ENCODE peak calls at places on chromosomes 3 and 15, in four cellular contexts. E is upper lobe of right lung, J is psoas muscle, G is spleen. Y is an unnamed sample.

GRCh38 chr3:33889394-33890039 is 91.1 kb downstream of the PDCD6IP start:
- DNase-seq in E (no peak), J (no peak), G (no peak), Y (no peak)

GRCh38 chr15:25894371-25894902 is 31.3 kb upstream of the ATP10A start:
- DNase-seq in E (no peak), J (no peak), G (no peak), Y (no peak)

GRCh38 chr15:49855917-49856637 is 235.2 kb downstream of the DTWD1 start:
- DNase-seq in E (no peak), J (no peak), G (no peak), Y (no peak)

GRCh38 chr3:150599611-150600297 is 3.4 kb upstream of the SELENOT start:
- DNase-seq in E (no peak), J (no peak), G (no peak), Y (no peak)

GRCh38 chr3:76352069-76352847 is 566.9 kb upstream of the ZNF717 start:
- DNase-seq in E (no peak), J (no peak), G (no peak), Y (no peak)

GRCh38 chr3:32423956-32424558 is 32.4 kb downstream of the CMTM7 start:
- DNase-seq in E (no peak), J (no peak), G (peak; percentile 82), Y (peak; percentile 61)

GRCh38 chr3:111667621-111668239 is 72.6 kb upstream of the ZBED2 start:
- DNase-seq in E (no peak), J (no peak), G (peak; percentile 90), Y (peak; percentile 88)

GRCh38 chr15:59292393-59292792 is 80.3 kb downstream of the MYO1E start:
- DNase-seq in E (no peak), J (no peak), G (no peak), Y (no peak)

GRCh38 chr3:196198771-196199753 is 12.1 kb downstream of the ZDHHC19 start:
- DNase-seq in E (no peak), J (peak; percentile 6), G (peak; percentile 64), Y (no peak)

GRCh38 chr3:197592361-197593045 is 36.7 kb upstream of the BDH1 start:
- DNase-seq in E (no peak), J (no peak), G (no peak), Y (no peak)

DNA sequence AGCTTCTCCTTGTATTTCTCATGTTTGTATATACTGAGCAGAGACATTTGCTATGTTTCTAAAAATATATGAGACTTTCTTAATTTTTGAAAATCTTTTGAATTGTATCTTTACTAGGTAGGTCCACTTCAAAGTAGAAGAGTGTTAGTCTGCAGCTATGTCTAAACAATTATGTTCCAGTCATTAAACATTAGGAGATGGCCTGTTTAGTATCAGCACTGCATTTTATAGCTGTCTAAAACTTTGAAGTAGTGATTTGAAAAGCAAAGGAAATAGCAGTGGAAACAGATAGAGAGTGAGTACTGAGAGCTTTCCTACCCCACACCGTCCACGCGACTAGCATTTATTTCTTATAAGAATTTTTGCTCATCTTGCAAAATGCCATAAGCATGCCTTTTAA is 510.9 kb upstream of the UBE2E2 start:
- DNase-seq in E (no peak), J (no peak), G (no peak), Y (no peak)
- H3K4me1 ChIP-seq in E (no peaks in the 10 kb centered on the region), J (no peaks in the 10 kb centered on the region), G (no peaks in the 10 kb centered on the region), Y (no peaks in the 10 kb centered on the region)

GRCh38 chr3:170361711-170362110 is 4.2 kb downstream of the SKIL start:
- DNase-seq in E (no peak), J (no peak), G (no peak), Y (no peak)
- H3K36me3 ChIP-seq in E (peaks cover 12% of the 10 kb centered on the region), J (peaks cover 15% of the 10 kb centered on the region), G (no peaks in the 10 kb centered on the region), Y (no peaks in the 10 kb centered on the region)

DNA sequence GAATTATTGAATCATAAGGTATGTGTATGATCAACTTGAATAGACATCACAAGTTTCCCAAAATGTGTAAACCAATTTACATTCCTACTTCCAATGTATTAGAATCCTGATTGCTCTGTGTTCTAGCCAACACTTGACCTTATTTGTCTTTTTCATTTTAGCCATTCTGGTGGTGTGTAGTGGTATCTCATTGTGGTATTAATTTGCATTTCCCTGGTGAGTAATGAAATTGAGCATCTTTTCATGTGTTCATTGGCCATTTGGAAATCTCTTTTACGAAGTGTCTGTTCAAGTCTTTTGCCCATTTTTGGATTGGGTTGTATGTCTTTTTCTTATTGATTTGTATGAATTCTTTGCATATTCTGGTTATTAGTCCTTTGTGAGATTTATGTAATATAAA is 138.0 kb downstream of the RBPMS2 start:
- DNase-seq in E (no peak), J (no peak), G (no peak), Y (no peak)
- H3K4me1 ChIP-seq in E (peaks cover 58% of the 10 kb centered on the region), J (peaks cover 22% of the 10 kb centered on the region), G (peaks cover 91% of the 10 kb centered on the region), Y (peaks cover 79% of the 10 kb centered on the region)

GRCh38 chr15:73570355-73571032 is 62.7 kb downstream of the NPTN start:
- DNase-seq in E (no peak), J (no peak), G (no peak), Y (no peak)

GRCh38 chr15:73567022-73567421 is 66.2 kb downstream of the NPTN start:
- DNase-seq in E (no peak), J (no peak), G (no peak), Y (no peak)

GRCh38 chr15:73571346-73571745 is 61.8 kb downstream of the NPTN start:
- DNase-seq in E (no peak), J (no peak), G (no peak), Y (no peak)

GRCh38 chr15:73572296-73572695 is 60.9 kb downstream of the NPTN start:
- DNase-seq in E (no peak), J (no peak), G (no peak), Y (no peak)

GRCh38 chr15:73568881-73569280 is 64.3 kb downstream of the NPTN start:
- DNase-seq in E (no peak), J (no peak), G (no peak), Y (no peak)
- H3K36me3 ChIP-seq in E (peaks cover 84% of the 10 kb centered on the region), J (peaks cover 85% of the 10 kb centered on the region), G (peaks cover 70% of the 10 kb centered on the region), Y (peaks cover 45% of the 10 kb centered on the region)

GRCh38 chr15:96356494-96357455 is 26.3 kb downstream of the NR2F2 start:
- DNase-seq in E (peak; percentile 88), J (peak; percentile 87), G (peak; percentile 87), Y (peak; percentile 56)
- H3K4me1 ChIP-seq in E (peaks cover 20% of the 10 kb centered on the region), J (peaks cover 3% of the 10 kb centered on the region), G (peaks cover 86% of the 10 kb centered on the region), Y (peaks cover 30% of the 10 kb centered on the region)

GRCh38 chr15:40830884-40831283 is 2.4 kb upstream of the PPP1R14D start:
- DNase-seq in E (no peak), J (peak; percentile 8), G (no peak), Y (no peak)

GRCh38 chr15:40829155-40829554 is 647 bp upstream of the PPP1R14D start:
- DNase-seq in E (no peak), J (no peak), G (no peak), Y (no peak)

GRCh38 chr15:40832903-40833302 is 4.4 kb upstream of the PPP1R14D start:
- DNase-seq in E (no peak), J (peak; percentile 13), G (no peak), Y (no peak)

GRCh38 chr15:40828447-40829036 is at the start of gene PPP1R14D:
- DNase-seq in E (no peak), J (no peak), G (no peak), Y (no peak)

GRCh38 chr15:40831861-40832260 is 3.4 kb upstream of the PPP1R14D start:
- DNase-seq in E (no peak), J (peak; percentile 6), G (no peak), Y (no peak)
- H3K36me3 ChIP-seq in E (no peaks in the 10 kb centered on the region), J (no peaks in the 10 kb centered on the region), G (no peaks in the 10 kb centered on the region), Y (no peaks in the 10 kb centered on the region)

GRCh38 chr15:90046289-90046688 is 45.2 kb downstream of the ZNF710 start:
- DNase-seq in E (no peak), J (peak; percentile 25), G (no peak), Y (peak; percentile 1)

GRCh38 chr15:90049666-90050604 is 48.8 kb downstream of the ZNF710 start:
- DNase-seq in E (no peak), J (peak; percentile 48), G (no peak), Y (no peak)

GRCh38 chr15:90046846-90047481 is 45.8 kb downstream of the ZNF710 start:
- DNase-seq in E (peak; percentile 86), J (peak; percentile 66), G (no peak), Y (no peak)

GRCh38 chr15:90047956-90048575 is 46.9 kb downstream of the ZNF710 start:
- DNase-seq in E (no peak), J (peak; percentile 70), G (no peak), Y (no peak)

DNA sequence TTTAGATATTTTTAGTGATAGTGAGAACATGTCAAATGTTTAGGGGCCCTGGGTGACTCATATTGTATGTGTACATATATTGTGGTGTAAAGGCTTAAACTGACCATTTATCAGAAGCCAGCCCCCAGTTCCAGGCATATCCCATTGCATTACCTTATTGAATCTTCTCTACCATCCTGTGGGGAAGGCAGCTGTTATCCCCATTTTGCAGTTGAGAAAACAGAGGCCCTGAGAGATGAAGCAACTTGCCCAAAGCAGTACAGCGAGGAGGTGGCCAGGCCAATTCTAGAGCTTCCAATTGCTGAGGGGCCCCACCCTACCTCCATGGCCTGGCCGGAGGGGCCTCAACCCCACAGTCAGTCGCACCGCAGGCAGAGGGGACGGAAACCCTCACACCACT is 47.9 kb downstream of the ZNF710 start:
- DNase-seq in E (no peak), J (peak; percentile 42), G (no peak), Y (no peak)
- H3K4me1 ChIP-seq in E (peaks cover 20% of the 10 kb centered on the region), J (peaks cover 22% of the 10 kb centered on the region), G (peaks cover 98% of the 10 kb centered on the region), Y (peaks cover 5% of the 10 kb centered on the region)

GRCh38 chr15:41055706-41056105 is 60.4 kb downstream of the INO80 start:
- DNase-seq in E (no peak), J (no peak), G (no peak), Y (no peak)
- H3K36me3 ChIP-seq in E (peaks cover 94% of the 10 kb centered on the region), J (peaks cover 100% of the 10 kb centered on the region), G (peaks cover 73% of the 10 kb centered on the region), Y (peaks cover 38% of the 10 kb centered on the region)